ENCODE peak calls at places on chromosome 15, in nine cellular contexts. Q is left ventricle myocardium inferior, R is adrenal gland, E is neuronal stem cell, K is GM23248, N is small intestine, D is aorta, H is mammary epithelial cell, O is stomach. U is an unnamed sample.

GRCh38 chr15:92634046-92634445 is 21.5 kb downstream of the FAM174B start:
- DNase-seq in H (no peak), E (no peak), Q (no peak), K (no peak), N (no peak), O (no peak), R (no peak), D (no peak), U (no peak)

GRCh38 chr15:79494963-79495362 is 62.8 kb downstream of the MINAR1 start:
- DNase-seq in N (no peak), D (no peak), O (no peak), R (no peak), H (no peak), Q (no peak), K (no peak), E (no peak), U (no peak)

GRCh38 chr15:100958326-100959065 is 39.3 kb downstream of the LRRK1 start:
- DNase-seq in R (no peak), H (no peak), O (no peak), N (no peak), D (no peak), K (peak; percentile 72), E (no peak), Q (no peak), U (peak; percentile 24)

GRCh38 chr15:100593431-100593830 is 8.6 kb downstream of the LINS1 start:
- DNase-seq in K (no peak), N (no peak), Q (no peak), H (no peak), D (no peak), O (no peak), E (no peak), R (no peak), U (no peak)

GRCh38 chr15:79924379-79924778 is 27.6 kb upstream of the MTHFS start:
- DNase-seq in K (no peak), Q (no peak), D (no peak), E (no peak), N (no peak), O (no peak), H (no peak), R (no peak), U (no peak)

GRCh38 chr15:56327721-56328502 is 37.3 kb upstream of the TEX9 start:
- DNase-seq in R (no peak), H (peak; percentile 99), K (peak; percentile 17), E (no peak), D (no peak), O (peak; percentile 72), N (no peak), Q (no peak), U (no peak)

GRCh38 chr15:66803182-66803729 is 101.2 kb downstream of the SMAD6 start:
- DNase-seq in D (peak; percentile 95), Q (peak; percentile 81), N (peak; percentile 88), R (peak; percentile 97), K (peak; percentile 100), H (peak; percentile 87), E (peak; percentile 71), O (peak; percentile 94), U (peak; percentile 96)

GRCh38 chr15:67172172-67172571 is 82.3 kb downstream of the AAGAB start:
- DNase-seq in O (no peak), D (no peak), Q (no peak), N (no peak), R (no peak), K (peak; percentile 49), E (no peak), H (no peak), U (no peak)

GRCh38 chr15:36221992-36222391 is 357.4 kb upstream of the CDIN1 start:
- DNase-seq in N (no peak), H (no peak), K (no peak), D (no peak), R (no peak), Q (no peak), O (no peak), E (no peak), U (peak; percentile 6)

DNA sequence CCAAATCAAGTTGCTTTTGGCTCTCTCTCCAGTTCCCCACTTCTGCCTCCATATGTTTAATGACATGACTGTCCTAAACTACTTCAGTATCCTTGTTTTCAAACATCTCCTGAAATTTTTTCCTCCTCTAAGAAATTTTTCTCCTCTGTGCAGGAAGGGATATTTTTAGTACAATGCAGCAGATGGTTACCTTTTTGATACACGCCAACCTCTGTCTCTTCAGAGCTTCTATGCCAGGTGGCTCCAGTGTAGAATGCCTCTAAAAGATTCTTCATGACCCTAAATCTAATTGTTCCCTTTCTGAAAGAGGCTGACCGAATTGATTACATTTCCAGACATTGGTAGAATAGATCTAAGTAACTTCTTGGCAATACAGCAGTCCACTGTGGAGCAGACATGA is 33.7 kb downstream of the TMOD3 start:
- DNase-seq in O (no peak), H (no peak), Q (no peak), D (no peak), K (no peak), N (no peak), E (no peak), R (no peak), U (no peak)
- H3K4me1 ChIP-seq in O (peaks cover under 1% of the 10 kb centered on the region), H (peaks cover 44% of the 10 kb centered on the region), Q (peaks cover 22% of the 10 kb centered on the region), D (no peaks in the 10 kb centered on the region), K (peaks cover 2% of the 10 kb centered on the region), N (no peaks in the 10 kb centered on the region), E (no peaks in the 10 kb centered on the region), R (no peaks in the 10 kb centered on the region), U (peaks cover 3% of the 10 kb centered on the region)

GRCh38 chr15:48603922-48604321 is 41.6 kb downstream of the FBN1 start:
- DNase-seq in E (no peak), H (no peak), Q (no peak), K (peak; percentile 50), N (no peak), R (no peak), O (no peak), D (no peak), U (no peak)

GRCh38 chr15:48604567-48604966 is 40.9 kb downstream of the FBN1 start:
- DNase-seq in E (no peak), D (no peak), O (no peak), N (no peak), R (no peak), H (no peak), Q (no peak), K (peak; percentile 45), U (no peak)

GRCh38 chr15:48602358-48603122 is 43.0 kb downstream of the FBN1 start:
- DNase-seq in Q (no peak), R (no peak), N (no peak), H (no peak), K (peak; percentile 81), O (no peak), E (no peak), D (no peak), U (no peak)

GRCh38 chr15:48601095-48601494 is 44.4 kb downstream of the FBN1 start:
- DNase-seq in O (no peak), E (no peak), R (no peak), D (no peak), Q (no peak), H (no peak), K (no peak), N (no peak), U (no peak)

GRCh38 chr15:48603123-48603500 is 42.4 kb downstream of the FBN1 start:
- DNase-seq in H (no peak), Q (no peak), K (peak; percentile 24), D (no peak), E (no peak), O (no peak), N (no peak), R (no peak), U (no peak)
- H3K27ac ChIP-seq in H (no peak overlapping the region), Q (peak overlapping the region; percentile 83), K (peak overlapping the region; percentile 82), D (peak overlapping the region; percentile 46), E (no peak overlapping the region), O (no peak overlapping the region), N (no peak overlapping the region), R (peak overlapping the region; percentile 26), U (peak overlapping the region; percentile 86)

GRCh38 chr15:64149424-64150235 is 1.9 kb upstream of the SNX22 start:
- DNase-seq in E (no peak), K (no peak), N (peak; percentile 27), Q (no peak), D (no peak), O (no peak), H (peak; percentile 37), R (no peak), U (no peak)

GRCh38 chr15:64151727-64152506 is at the start of gene SNX22:
- DNase-seq in E (peak; percentile 26), R (no peak), N (no peak), K (no peak), O (peak; percentile 46), D (no peak), Q (no peak), H (no peak), U (peak; percentile 75)

GRCh38 chr15:64153480-64154367 is 2.2 kb downstream of the SNX22 start:
- DNase-seq in R (peak; percentile 90), Q (peak; percentile 90), N (peak; percentile 84), H (peak; percentile 72), K (peak; percentile 89), D (peak; percentile 94), E (peak; percentile 78), O (peak; percentile 94), U (peak; percentile 91)

GRCh38 chr15:64150236-64150578 is 1.3 kb upstream of the SNX22 start:
- DNase-seq in N (no peak), E (no peak), Q (no peak), D (no peak), K (no peak), H (no peak), R (no peak), O (no peak), U (no peak)

GRCh38 chr15:64152507-64153387 is 1.2 kb downstream of the SNX22 start:
- DNase-seq in D (no peak), O (no peak), E (no peak), N (no peak), H (no peak), R (no peak), Q (no peak), K (no peak), U (peak; percentile 67)
- H3K4me3 ChIP-seq in D (no peak overlapping the region), O (peak overlapping the region; percentile 43), E (peak overlapping the region; percentile 89), N (peak overlapping the region; percentile 60), H (no peak overlapping the region), R (no peak overlapping the region), Q (peak overlapping the region; percentile 73), K (no peak overlapping the region), U (peak overlapping the region; percentile 53)

DNA sequence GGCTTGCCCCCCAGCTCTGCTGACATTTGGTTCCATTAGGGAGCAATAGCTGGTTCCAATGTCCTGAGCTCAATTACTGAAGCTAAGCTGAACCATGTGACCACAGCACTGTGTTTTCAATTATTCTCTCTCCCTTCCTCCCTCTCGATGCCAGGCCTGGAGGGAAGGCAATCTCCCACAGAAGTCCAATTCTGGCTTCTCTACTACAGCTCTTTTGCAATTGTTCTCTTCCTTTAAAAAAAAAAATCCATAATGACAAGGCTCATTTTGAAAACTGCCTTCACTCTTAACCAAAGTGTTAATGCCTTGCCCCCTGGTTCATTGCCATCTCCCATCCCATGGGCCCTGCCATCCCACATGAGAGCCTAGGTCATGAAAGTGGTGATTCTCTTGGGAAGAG is 24.8 kb downstream of the IL16 start:
- DNase-seq in H (no peak), K (peak; percentile 19), N (no peak), D (no peak), Q (no peak), E (no peak), R (no peak), O (no peak), U (peak; percentile 32)
- H3K4me1 ChIP-seq in H (no peaks in the 10 kb centered on the region), K (no peaks in the 10 kb centered on the region), N (no peaks in the 10 kb centered on the region), D (no peaks in the 10 kb centered on the region), Q (peaks cover 39% of the 10 kb centered on the region), E (no peaks in the 10 kb centered on the region), R (no peaks in the 10 kb centered on the region), O (no peaks in the 10 kb centered on the region), U (peaks cover 14% of the 10 kb centered on the region)